ENCODE peak calls at places on chromosome 1, in nine cellular contexts. Y, D, R, J, O, T, V, N and A are unnamed samples.

GRCh38 chr1:101253976-101254660 is 17.3 kb downstream of the S1PR1 start:
- DNase-seq in Y (no peak), D (no peak), R (no peak), J (no peak), O (no peak), T (peak; percentile 53), V (no peak), N (no peak), A (no peak)

GRCh38 chr1:63545780-63546179 is 22.5 kb downstream of the EFCAB7 start:
- DNase-seq in Y (no peak), D (no peak), R (no peak), J (no peak), O (no peak), T (peak; percentile 70), V (no peak), N (no peak), A (no peak)

GRCh38 chr1:212970085-212970484 is 19.7 kb downstream of the VASH2 start:
- DNase-seq in Y (peak; percentile 31), D (no peak), R (no peak), J (no peak), O (no peak), T (no peak), V (no peak), N (no peak), A (no peak)

GRCh38 chr1:112849425-112849966 is 106.5 kb downstream of the SLC16A1 start:
- DNase-seq in Y (peak; percentile 76), D (peak; percentile 24), R (no peak), J (no peak), O (peak; percentile 14), T (peak; percentile 34), V (no peak), N (no peak), A (no peak)

GRCh38 chr1:231778009-231778719 is 151.6 kb downstream of the DISC1 start:
- DNase-seq in Y (peak; percentile 88), D (peak; percentile 78), R (no peak), J (peak; percentile 16), O (peak; percentile 26), T (peak; percentile 48), V (no peak), N (no peak), A (no peak)

GRCh38 chr1:145963218-145964019 is 956 bp downstream of the ANKRD34A start:
- DNase-seq in Y (peak; percentile 63), D (no peak), R (no peak), J (no peak), O (no peak), T (peak; percentile 70), V (no peak), N (no peak), A (no peak)

GRCh38 chr1:9128520-9129371 is at the start of gene GPR157:
- DNase-seq in Y (peak; percentile 97), D (peak; percentile 84), R (peak; percentile 83), J (peak; percentile 81), O (peak; percentile 93), T (peak; percentile 82), V (peak; percentile 94), N (peak; percentile 87), A (no peak)

GRCh38 chr1:94104776-94105462 is 16.0 kb downstream of the ABCA4 start:
- DNase-seq in Y (peak; percentile 80), D (no peak), R (no peak), J (no peak), O (no peak), T (no peak), V (no peak), N (no peak), A (no peak)

GRCh38 chr1:208343226-208343625 is 99.0 kb upstream of the PLXNA2 start:
- DNase-seq in Y (no peak), D (no peak), R (no peak), J (no peak), O (no peak), T (no peak), V (no peak), N (no peak), A (no peak)

GRCh38 chr1:108719654-108720435 is 7.1 kb downstream of the FNDC7 start:
- DNase-seq in Y (no peak), D (peak; percentile 30), R (no peak), J (no peak), O (peak; percentile 35), T (peak; percentile 97), V (no peak), N (no peak), A (no peak)

GRCh38 chr1:28807046-28807445 is 4.9 kb upstream of the OPRD1 start:
- DNase-seq in Y (no peak), D (no peak), R (no peak), J (no peak), O (no peak), T (no peak), V (no peak), N (no peak), A (no peak)

GRCh38 chr1:198893141-198893540 is 254.3 kb downstream of the PTPRC start:
- DNase-seq in Y (no peak), D (no peak), R (no peak), J (no peak), O (no peak), T (peak; percentile 34), V (no peak), N (no peak), A (no peak)

GRCh38 chr1:248696261-248696660 is 6.3 kb downstream of the OR14I1 start:
- DNase-seq in Y (no peak), D (peak; percentile 43), R (no peak), J (no peak), O (no peak), T (peak; percentile 2), V (no peak), N (peak; percentile 48), A (no peak)
- TF ChIP-seq CTCF in Y (no peak), D (no peak), R (no peak), J (no peak), O (no peak), T (no peak), V (no peak), N (peak; percentile 55), A (no peak)

DNA sequence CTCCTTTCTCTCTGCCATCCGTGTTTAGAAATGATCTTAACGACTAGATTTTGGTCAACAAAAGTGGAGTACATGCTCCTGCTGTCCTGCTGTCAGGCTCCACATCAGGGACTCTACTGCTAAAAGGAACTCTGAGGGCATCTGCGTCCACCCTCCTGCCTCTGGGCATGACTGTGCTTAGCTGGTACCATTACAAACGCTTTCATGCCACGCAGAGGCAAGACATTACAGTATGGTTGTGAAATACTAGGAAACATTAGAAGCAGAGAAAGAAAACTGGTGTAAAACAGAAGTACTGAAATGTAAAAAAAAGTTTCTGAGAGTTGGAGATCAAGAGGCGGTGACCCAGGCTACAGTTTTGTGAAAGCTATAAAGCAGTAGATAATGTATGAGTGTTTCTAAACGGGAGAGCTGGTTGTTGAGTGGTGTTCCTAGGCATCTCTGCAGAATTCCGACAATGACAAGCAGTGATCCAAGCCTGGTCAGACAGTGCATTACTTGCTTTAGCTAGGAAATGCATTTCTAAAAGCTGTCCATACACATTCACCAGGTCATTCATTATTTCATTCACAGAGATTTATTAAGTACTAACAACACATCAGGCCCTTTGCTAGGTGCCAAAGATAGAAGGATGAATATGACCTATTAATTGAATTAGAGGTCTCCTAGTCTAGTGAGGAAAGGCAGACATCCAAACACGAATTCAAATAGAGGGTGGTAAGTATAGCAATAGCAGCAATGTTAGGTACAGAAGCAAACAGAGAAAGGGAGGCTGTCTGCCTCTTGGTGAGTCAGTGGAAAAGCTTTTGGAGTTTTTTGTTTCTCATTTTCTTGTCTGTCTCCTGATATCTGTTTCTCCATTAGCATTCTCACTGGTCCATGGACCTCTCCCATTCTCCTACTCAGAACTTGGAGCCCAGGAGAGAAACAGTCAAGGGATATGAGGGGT is 401.9 kb downstream of the LMO4 start:
- DNase-seq in Y (no peak), D (no peak), R (no peak), J (no peak), O (no peak), T (no peak), V (no peak), N (no peak), A (no peak)
- TF ChIP-seq CTCF in Y (no peak), D (no peak), R (no peak), J (no peak), O (no peak), T (no peak), V (no peak), N (no peak), A (no peak)

GRCh38 chr1:100039571-100039970 is 69.8 kb downstream of the SLC35A3 start:
- DNase-seq in Y (no peak), D (no peak), R (no peak), J (no peak), O (no peak), T (no peak), V (no peak), N (no peak), A (no peak)

GRCh38 chr1:100050139-100050538 is 80.3 kb downstream of the SLC35A3 start:
- DNase-seq in Y (no peak), D (no peak), R (no peak), J (no peak), O (no peak), T (no peak), V (no peak), N (no peak), A (no peak)

DNA sequence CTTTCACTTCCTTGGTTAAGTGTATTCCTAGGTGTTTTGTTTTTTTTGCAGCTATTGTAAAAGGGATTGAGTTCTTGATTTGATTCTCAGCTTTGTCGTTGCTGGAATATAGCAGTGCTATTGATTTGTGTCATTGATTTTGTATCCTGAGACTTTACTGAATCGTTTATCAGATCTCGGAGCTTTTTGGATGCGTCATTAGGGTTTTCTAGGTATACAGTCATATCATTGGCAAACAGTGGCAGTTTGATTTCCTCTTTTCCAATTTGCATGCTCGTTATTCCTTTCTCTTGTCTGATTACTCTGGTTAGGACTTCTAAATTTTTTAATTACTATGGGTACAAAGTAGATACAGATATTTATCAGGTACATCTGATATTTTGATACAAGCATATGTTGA is 75.4 kb downstream of the SLC35A3 start:
- DNase-seq in Y (no peak), D (no peak), R (no peak), J (no peak), O (no peak), T (no peak), V (no peak), N (no peak), A (no peak)
- TF ChIP-seq CTCF in Y (no peak), D (no peak), R (no peak), J (no peak), O (no peak), T (no peak), V (no peak), N (no peak), A (no peak)

GRCh38 chr1:151196292-151196800 is 2.0 kb upstream of the PIP5K1A start:
- DNase-seq in Y (peak; percentile 86), D (peak; percentile 80), R (peak; percentile 20), J (peak; percentile 42), O (peak; percentile 80), T (peak; percentile 93), V (no peak), N (peak; percentile 82), A (no peak)

GRCh38 chr1:151193856-151194255 is 3.9 kb upstream of the VPS72 start:
- DNase-seq in Y (no peak), D (no peak), R (no peak), J (no peak), O (no peak), T (no peak), V (no peak), N (no peak), A (no peak)

GRCh38 chr1:151199860-151200581 is 1.7 kb downstream of the PIP5K1A start:
- DNase-seq in Y (peak; percentile 74), D (no peak), R (no peak), J (no peak), O (no peak), T (peak; percentile 95), V (no peak), N (peak; percentile 18), A (no peak)

GRCh38 chr1:151197863-151198253 is 494 bp upstream of the PIP5K1A start:
- DNase-seq in Y (peak; percentile 61), D (peak; percentile 40), R (no peak), J (no peak), O (no peak), T (no peak), V (no peak), N (no peak), A (no peak)

GRCh38 chr1:151198254-151199127 is at the start of gene PIP5K1A:
- DNase-seq in Y (peak; percentile 100), D (peak; percentile 98), R (peak; percentile 99), J (peak; percentile 98), O (peak; percentile 99), T (peak; percentile 99), V (peak; percentile 100), N (peak; percentile 99), A (peak; percentile 99)
- TF ChIP-seq CTCF in Y (no peak), D (no peak), R (no peak), J (no peak), O (no peak), T (no peak), V (no peak), N (no peak), A (no peak)